ENCODE peak calls at places on chromosomes 16 and 17, in four cellular contexts. One of them, this sample, is unnamed. For H3K4me1, the result is how much of the 10 kb centered on the place peaks cover.

GRCh38 chr16:86029131-86029741 is 130.3 kb downstream of the IRF8 start:
- DNase-seq in tibial artery: peak
- DNase-seq in CD8-positive, alpha-beta T cell: no peak
- DNase-seq in sigmoid colon: peak
- DNase-seq in this sample: peak

GRCh38 chr16:8944113-8944765 is 19.5 kb downstream of the USP7 start:
- DNase-seq in sigmoid colon: no peak
- DNase-seq in tibial artery: no peak
- DNase-seq in CD8-positive, alpha-beta T cell: no peak
- DNase-seq in this sample: no peak

GRCh38 chr17:27352481-27353460 is 58.9 kb downstream of the WSB1 start:
- DNase-seq in sigmoid colon: peak
- DNase-seq in CD8-positive, alpha-beta T cell: no peak
- DNase-seq in tibial artery: no peak
- DNase-seq in this sample: no peak

GRCh38 chr16:12336158-12336557 is 359.6 kb downstream of the SNX29 start:
- DNase-seq in CD8-positive, alpha-beta T cell: no peak
- DNase-seq in tibial artery: no peak
- DNase-seq in sigmoid colon: no peak
- DNase-seq in this sample: no peak

GRCh38 chr17:47806913-47807255 is 14.7 kb downstream of the OSBPL7 start:
- DNase-seq in sigmoid colon: no peak
- DNase-seq in CD8-positive, alpha-beta T cell: no peak
- DNase-seq in tibial artery: no peak
- DNase-seq in this sample: no peak

GRCh38 chr17:19345486-19346350 is 16.8 kb downstream of the B9D1 start:
- DNase-seq in CD8-positive, alpha-beta T cell: no peak
- DNase-seq in tibial artery: peak
- DNase-seq in sigmoid colon: peak
- DNase-seq in this sample: peak

GRCh38 chr17:63366238-63366561 is 79.9 kb downstream of the CYB561 start:
- DNase-seq in CD8-positive, alpha-beta T cell: no peak
- DNase-seq in sigmoid colon: no peak
- DNase-seq in tibial artery: no peak
- DNase-seq in this sample: no peak

GRCh38 chr16:24645739-24646645 is 83.5 kb upstream of the TNRC6A start:
- DNase-seq in sigmoid colon: peak
- DNase-seq in tibial artery: no peak
- DNase-seq in CD8-positive, alpha-beta T cell: no peak
- DNase-seq in this sample: peak

GRCh38 chr17:47956818-47957590 is 679 bp downstream of the PRR15L start:
- DNase-seq in CD8-positive, alpha-beta T cell: no peak
- DNase-seq in sigmoid colon: no peak
- DNase-seq in tibial artery: no peak
- DNase-seq in this sample: no peak

GRCh38 chr16:13766334-13766733 is 153.6 kb upstream of the ERCC4 start:
- DNase-seq in CD8-positive, alpha-beta T cell: no peak
- DNase-seq in sigmoid colon: no peak
- DNase-seq in tibial artery: no peak
- DNase-seq in this sample: no peak

GRCh38 chr17:43599835-43600234 is 53.7 kb upstream of the ETV4 start:
- DNase-seq in CD8-positive, alpha-beta T cell: no peak
- DNase-seq in tibial artery: peak
- DNase-seq in sigmoid colon: no peak
- DNase-seq in this sample: no peak

GRCh38 chr17:6461792-6462524 is 17.7 kb downstream of the PIMREG start:
- DNase-seq in sigmoid colon: no peak
- DNase-seq in tibial artery: no peak
- DNase-seq in CD8-positive, alpha-beta T cell: no peak
- DNase-seq in this sample: no peak

GRCh38 chr16:47061204-47061603 is 82.5 kb downstream of the NETO2 start:
- DNase-seq in sigmoid colon: peak
- DNase-seq in CD8-positive, alpha-beta T cell: no peak
- DNase-seq in tibial artery: no peak
- DNase-seq in this sample: no peak

GRCh38 chr16:59697236-59697635 is 963.1 kb upstream of the GOT2 start:
- DNase-seq in tibial artery: no peak
- DNase-seq in sigmoid colon: no peak
- DNase-seq in CD8-positive, alpha-beta T cell: no peak
- DNase-seq in this sample: no peak

GRCh38 chr16:54783226-54783625 is 147.4 kb upstream of the IRX5 start:
- DNase-seq in CD8-positive, alpha-beta T cell: no peak
- DNase-seq in tibial artery: no peak
- DNase-seq in sigmoid colon: no peak
- DNase-seq in this sample: no peak

GRCh38 chr17:36525888-36526287 is 8.8 kb downstream of the MYO19 start:
- DNase-seq in tibial artery: no peak
- DNase-seq in sigmoid colon: no peak
- DNase-seq in CD8-positive, alpha-beta T cell: no peak
- DNase-seq in this sample: no peak

GRCh38 chr17:28151001-28151400 is 108.5 kb downstream of the NLK start:
- DNase-seq in tibial artery: no peak
- DNase-seq in sigmoid colon: no peak
- DNase-seq in CD8-positive, alpha-beta T cell: no peak
- DNase-seq in this sample: no peak

GRCh38 chr16:78523212-78523995 is 423.9 kb downstream of the WWOX start:
- DNase-seq in CD8-positive, alpha-beta T cell: no peak
- DNase-seq in tibial artery: no peak
- DNase-seq in sigmoid colon: no peak
- DNase-seq in this sample: no peak

GRCh38 chr17:40552806-40553693 is 12.2 kb downstream of the CCR7 start:
- DNase-seq in tibial artery: peak
- DNase-seq in sigmoid colon: peak
- DNase-seq in CD8-positive, alpha-beta T cell: no peak
- DNase-seq in this sample: peak

GRCh38 chr17:58572846-58573245 is 58.4 kb upstream of the MTMR4 start:
- DNase-seq in CD8-positive, alpha-beta T cell: no peak
- DNase-seq in sigmoid colon: no peak
- DNase-seq in tibial artery: no peak
- DNase-seq in this sample: no peak

GRCh38 chr17:82648761-82649474 is 674 bp upstream of the WDR45B start:
- DNase-seq in sigmoid colon: peak
- DNase-seq in tibial artery: peak
- DNase-seq in CD8-positive, alpha-beta T cell: no peak
- DNase-seq in this sample: no peak

GRCh38 chr16:11329080-11329491 is 16.2 kb upstream of the RMI2 start:
- DNase-seq in sigmoid colon: no peak
- DNase-seq in tibial artery: no peak
- DNase-seq in CD8-positive, alpha-beta T cell: no peak
- DNase-seq in this sample: no peak

GRCh38 chr17:50021681-50022370 is 26.8 kb upstream of the DLX3 start:
- DNase-seq in CD8-positive, alpha-beta T cell: no peak
- DNase-seq in tibial artery: no peak
- DNase-seq in sigmoid colon: no peak
- DNase-seq in this sample: no peak

GRCh38 chr17:49585422-49586027 is 9.9 kb downstream of the NXPH3 start:
- DNase-seq in CD8-positive, alpha-beta T cell: no peak
- DNase-seq in tibial artery: no peak
- DNase-seq in sigmoid colon: peak
- DNase-seq in this sample: no peak

GRCh38 chr16:27179500-27180072 is 23.7 kb upstream of the KDM8 start:
- DNase-seq in tibial artery: peak
- DNase-seq in CD8-positive, alpha-beta T cell: peak
- DNase-seq in sigmoid colon: peak
- DNase-seq in this sample: no peak
- H3K4me1 ChIP-seq in tibial artery: under half
- H3K4me1 ChIP-seq in CD8-positive, alpha-beta T cell: under half
- H3K4me1 ChIP-seq in sigmoid colon: under half
- H3K4me1 ChIP-seq in this sample: under half

GRCh38 chr17:76174072-76174471 is 33.0 kb upstream of the FOXJ1 start:
- DNase-seq in CD8-positive, alpha-beta T cell: no peak
- DNase-seq in sigmoid colon: no peak
- DNase-seq in tibial artery: no peak
- DNase-seq in this sample: no peak

GRCh38 chr17:76170114-76170513 is 29.1 kb upstream of the FOXJ1 start:
- DNase-seq in tibial artery: no peak
- DNase-seq in sigmoid colon: no peak
- DNase-seq in CD8-positive, alpha-beta T cell: no peak
- DNase-seq in this sample: no peak

GRCh38 chr17:76171701-76172100 is 30.7 kb upstream of the FOXJ1 start:
- DNase-seq in CD8-positive, alpha-beta T cell: no peak
- DNase-seq in sigmoid colon: no peak
- DNase-seq in tibial artery: no peak
- DNase-seq in this sample: no peak

GRCh38 chr17:76176701-76177574 is 35.9 kb upstream of the FOXJ1 start:
- DNase-seq in sigmoid colon: no peak
- DNase-seq in tibial artery: no peak
- DNase-seq in CD8-positive, alpha-beta T cell: no peak
- DNase-seq in this sample: no peak

DNA sequence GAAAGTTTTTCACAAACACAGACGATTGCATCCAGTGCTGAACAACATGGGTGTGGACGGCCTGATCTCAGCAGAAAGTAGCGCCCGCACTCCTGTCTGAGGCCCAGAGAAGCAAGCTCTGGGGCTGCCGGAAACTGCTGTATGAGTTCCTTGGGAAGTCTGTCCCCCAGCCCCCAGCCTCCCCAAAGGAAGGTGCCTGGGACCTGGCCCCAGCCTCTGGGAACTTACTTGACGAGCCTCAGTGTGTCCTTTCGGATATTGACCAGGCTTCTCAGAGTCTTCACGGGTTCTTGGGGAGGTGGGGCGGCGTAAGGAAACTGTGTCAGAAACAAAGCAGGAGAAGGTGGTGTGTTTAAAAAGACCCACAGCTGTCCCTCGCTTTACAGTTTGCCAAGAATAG is 32.4 kb upstream of the FOXJ1 start:
- DNase-seq in tibial artery: no peak
- DNase-seq in CD8-positive, alpha-beta T cell: no peak
- DNase-seq in sigmoid colon: no peak
- DNase-seq in this sample: no peak
- H3K27ac ChIP-seq in tibial artery: no peak
- H3K27ac ChIP-seq in CD8-positive, alpha-beta T cell: no peak
- H3K27ac ChIP-seq in sigmoid colon: no peak
- H3K27ac ChIP-seq in this sample: no peak

DNA sequence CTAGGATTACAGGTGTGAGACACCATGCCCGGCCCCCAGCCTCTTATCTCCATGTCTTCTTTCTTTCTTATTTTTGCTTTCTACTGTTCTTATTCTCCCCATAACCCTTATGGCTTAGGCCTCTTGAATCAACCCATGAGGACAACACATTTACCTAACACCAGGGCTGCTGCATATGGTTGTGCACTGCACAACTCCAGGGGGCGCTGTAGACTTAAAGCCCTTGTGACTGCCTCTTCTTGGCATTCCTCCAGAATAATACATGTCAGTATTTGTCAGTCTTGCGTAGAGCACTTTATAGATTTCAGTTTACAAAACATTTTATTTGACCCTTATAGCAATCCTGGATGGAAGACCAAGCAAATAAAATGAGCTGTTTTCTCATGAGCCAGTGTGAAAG is 225.0 kb upstream of the SALL1 start:
- DNase-seq in CD8-positive, alpha-beta T cell: no peak
- DNase-seq in tibial artery: no peak
- DNase-seq in sigmoid colon: no peak
- DNase-seq in this sample: no peak
- TF ChIP-seq CTCF in CD8-positive, alpha-beta T cell: no peak
- TF ChIP-seq CTCF in tibial artery: no peak
- TF ChIP-seq CTCF in sigmoid colon: no peak
- TF ChIP-seq CTCF in this sample: no peak

DNA sequence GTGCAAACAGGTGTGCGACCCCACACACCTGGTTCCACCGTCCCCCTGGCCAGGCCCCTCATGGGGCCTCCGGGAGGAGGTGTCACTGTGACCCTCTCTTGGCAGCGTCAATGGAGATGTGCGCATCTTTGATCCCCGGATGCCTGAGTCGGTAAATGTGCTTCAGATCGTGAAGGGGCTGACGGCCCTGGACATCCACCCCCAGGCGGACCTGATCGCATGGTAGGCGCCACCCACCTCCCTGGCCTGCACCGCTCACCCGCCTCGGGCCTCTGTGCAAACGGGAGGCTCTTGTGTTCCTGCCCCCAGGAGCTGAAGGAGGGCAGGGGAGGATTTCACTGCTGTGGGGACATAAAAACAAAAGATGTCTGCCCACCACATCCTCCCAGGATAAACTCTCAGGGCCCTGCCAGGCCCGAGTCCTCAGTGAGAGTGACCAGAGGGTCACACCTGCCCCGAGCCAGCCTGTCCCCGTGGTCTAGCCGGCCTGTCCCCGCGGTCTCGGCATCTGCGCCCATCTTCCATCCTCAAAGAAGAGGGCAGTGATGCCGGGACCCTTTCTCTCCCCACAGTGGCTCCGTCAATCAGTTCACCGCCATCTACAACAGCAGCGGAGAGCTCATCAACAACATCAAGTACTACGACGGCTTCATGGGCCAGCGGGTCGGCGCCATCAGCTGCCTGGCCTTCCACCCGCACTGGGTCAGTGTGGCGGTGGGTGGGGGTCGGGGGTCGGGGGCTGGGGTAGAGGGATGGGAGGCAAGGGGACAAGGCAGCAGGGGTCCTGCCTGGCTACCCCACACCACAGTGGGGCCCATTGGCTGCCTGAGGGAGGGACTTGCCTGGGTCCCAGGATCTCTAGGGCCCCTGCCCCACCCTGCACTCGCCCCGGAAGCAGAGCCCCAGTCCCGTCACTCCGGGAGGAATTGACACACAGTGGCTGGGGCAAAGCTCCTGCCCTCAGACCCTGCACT is 29.0 kb upstream of the CHMP6 start:
- DNase-seq in CD8-positive, alpha-beta T cell: no peak
- DNase-seq in sigmoid colon: no peak
- DNase-seq in tibial artery: no peak
- DNase-seq in this sample: no peak
- H3K4me1 ChIP-seq in CD8-positive, alpha-beta T cell: under half
- H3K4me1 ChIP-seq in sigmoid colon: under half
- H3K4me1 ChIP-seq in tibial artery: under half
- H3K4me1 ChIP-seq in this sample: under half

DNA sequence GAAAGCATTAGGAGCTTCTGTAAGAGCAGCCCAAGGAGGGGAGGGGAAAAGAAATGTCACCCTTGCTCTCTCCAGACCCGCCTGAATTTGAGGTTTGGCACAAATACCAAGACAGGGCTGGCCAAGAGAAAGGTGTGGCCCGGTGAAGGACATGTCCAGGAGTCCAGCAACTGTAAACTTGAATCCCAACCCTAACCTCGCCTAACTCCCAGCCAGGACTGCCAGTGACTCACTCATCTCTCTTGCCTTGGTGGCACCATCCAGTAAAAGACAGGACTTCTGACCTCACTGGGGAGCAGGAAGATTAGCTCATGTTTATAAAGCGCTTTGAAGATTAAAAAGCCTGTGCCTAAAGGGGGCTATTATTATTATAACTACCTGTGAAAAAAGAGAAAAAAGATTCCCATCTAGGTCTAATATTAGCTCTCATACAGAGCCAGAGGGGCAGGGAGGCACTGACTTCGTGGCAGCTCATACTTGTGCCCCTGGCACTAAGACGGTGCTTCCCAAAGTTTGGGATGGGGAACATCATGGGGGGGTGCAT is 335.3 kb downstream of the SOX9 start:
- DNase-seq in CD8-positive, alpha-beta T cell: no peak
- DNase-seq in sigmoid colon: no peak
- DNase-seq in tibial artery: no peak
- DNase-seq in this sample: no peak
- H3K27ac ChIP-seq in CD8-positive, alpha-beta T cell: no peak
- H3K27ac ChIP-seq in sigmoid colon: no peak
- H3K27ac ChIP-seq in tibial artery: no peak
- H3K27ac ChIP-seq in this sample: peak